ENCODE peak calls at places on chromosomes 11 and 22, in five cellular contexts. A is cardiac fibroblast; Q is SW 1271; C is left kidney; Z is activated CD8-positive, alpha-beta memory T cell treated with anti-CD3 and anti-CD28 coated beads, Interleukin-2, amount 50 U/mL, for 48 hours. B is an unnamed sample.
A peak's percentile ranks its signal among the peaks of the same experiment; 100 is the strongest.

GRCh38 chr11:104122008-104122635 is 41.8 kb downstream of the PDGFD start:
- DNase-seq in A (no peak), Q (no peak), C (no peak), Z (no peak), B (no peak)

GRCh38 chr11:35163707-35164496 is 24.9 kb downstream of the CD44 start:
- DNase-seq in A (no peak), Q (peak; percentile 67), C (no peak), Z (no peak), B (no peak)

GRCh38 chr22:20583471-20583922 is 76.1 kb downstream of the MED15 start:
- DNase-seq in A (no peak), Q (no peak), C (no peak), Z (no peak), B (peak; percentile 66)

GRCh38 chr11:61460474-61460881 is 30.6 kb downstream of the SDHAF2 start:
- DNase-seq in A (no peak), Q (no peak), C (no peak), Z (no peak), B (no peak)

GRCh38 chr11:7637447-7638157 is 35.7 kb downstream of the CYB5R2 start:
- DNase-seq in A (peak; percentile 91), Q (no peak), C (no peak), Z (peak; percentile 28), B (no peak)

GRCh38 chr11:60242607-60243292 is at the start of gene MS4A4E:
- DNase-seq in A (no peak), Q (no peak), C (no peak), Z (no peak), B (no peak)

GRCh38 chr22:42365337-42365865 is 66.8 kb downstream of the NFAM1 start:
- DNase-seq in A (no peak), Q (no peak), C (peak; percentile 65), Z (no peak), B (no peak)

GRCh38 chr22:36737776-36738175 is 34.2 kb upstream of the CACNG2 start:
- DNase-seq in A (no peak), Q (no peak), C (no peak), Z (no peak), B (peak; percentile 29)

GRCh38 chr11:112302226-112302868 is 41.7 kb upstream of the PLET1 start:
- DNase-seq in A (peak; percentile 30), Q (no peak), C (peak; percentile 12), Z (no peak), B (no peak)

GRCh38 chr11:26712497-26712896 is 9.4 kb downstream of the SLC5A12 start:
- DNase-seq in A (no peak), Q (no peak), C (no peak), Z (no peak), B (no peak)

GRCh38 chr11:61532136-61533038 is 23.8 kb downstream of the LRRC10B start:
- DNase-seq in A (peak; percentile 36), Q (peak; percentile 39), C (peak; percentile 64), Z (peak; percentile 67), B (no peak)

GRCh38 chr11:114058026-114058706 is 1.3 kb upstream of the ZBTB16 start:
- DNase-seq in A (peak; percentile 74), Q (no peak), C (peak; percentile 33), Z (no peak), B (no peak)

GRCh38 chr11:124277809-124278208 is 21.6 kb downstream of the OR8G5 start:
- DNase-seq in A (no peak), Q (no peak), C (peak; percentile 23), Z (no peak), B (no peak)

GRCh38 chr11:116595305-116595880 is 177.4 kb downstream of the BUD13 start:
- DNase-seq in A (no peak), Q (no peak), C (no peak), Z (no peak), B (no peak)

GRCh38 chr11:129249923-129250322 is 57.8 kb upstream of the ARHGAP32 start:
- DNase-seq in A (no peak), Q (no peak), C (no peak), Z (no peak), B (no peak)

GRCh38 chr11:86577663-86578636 is 94.5 kb downstream of the ME3 start:
- DNase-seq in A (peak; percentile 97), Q (peak; percentile 53), C (peak; percentile 60), Z (no peak), B (no peak)

GRCh38 chr22:28594784-28595324 is 84.8 kb downstream of the TTC28 start:
- DNase-seq in A (peak; percentile 82), Q (peak; percentile 42), C (peak; percentile 87), Z (no peak), B (peak; percentile 78)

GRCh38 chr22:37498289-37498909 is 12.2 kb upstream of the MFNG start:
- DNase-seq in A (no peak), Q (no peak), C (peak; percentile 89), Z (peak; percentile 84), B (no peak)

GRCh38 chr22:31313366-31314147 is 21.3 kb upstream of the PIK3IP1 start:
- DNase-seq in A (peak; percentile 77), Q (peak; percentile 7), C (peak; percentile 83), Z (peak; percentile 85), B (peak; percentile 74)

GRCh38 chr11:35531246-35531645 is 5.8 kb upstream of the PAMR1 start:
- DNase-seq in A (no peak), Q (no peak), C (no peak), Z (no peak), B (no peak)

GRCh38 chr11:128709402-128709801 is 15.5 kb downstream of the FLI1 start:
- DNase-seq in A (peak; percentile 99), Q (peak; percentile 85), C (peak; percentile 23), Z (no peak), B (no peak)

GRCh38 chr22:39152024-39152510 is 413 bp downstream of the CBX7 start:
- DNase-seq in A (no peak), Q (no peak), C (no peak), Z (no peak), B (no peak)

GRCh38 chr22:25777870-25778269 is 35.9 kb downstream of the MYO18B start:
- DNase-seq in A (peak; percentile 76), Q (peak; percentile 57), C (peak; percentile 48), Z (no peak), B (peak; percentile 62)

B was measured in Ammon's horn.